ENCODE peak calls at places on chromosome 5, in ten cellular contexts. One of them, this sample, is unnamed. For H3K36me3, the result is how much of the 10 kb centered on the place peaks cover.

GRCh38 chr5:164204338-164204946 is 699.0 kb downstream of the MAT2B start:
- DNase-seq in fibroblast of lung: peak
- DNase-seq in MM.1S: no peak
- DNase-seq in IMR-90: peak
- DNase-seq in GM23338: no peak
- DNase-seq in OCI-LY7: no peak
- DNase-seq in PC-3: peak
- DNase-seq in endothelial cell of umbilical vein: peak
- DNase-seq in HepG2: no peak
- DNase-seq in mammary epithelial cell: peak
- DNase-seq in this sample: no peak

GRCh38 chr5:14806452-14806851 is 65.1 kb downstream of the ANKH start:
- DNase-seq in fibroblast of lung: peak
- DNase-seq in MM.1S: no peak
- DNase-seq in IMR-90: peak
- DNase-seq in GM23338: no peak
- DNase-seq in OCI-LY7: no peak
- DNase-seq in PC-3: no peak
- DNase-seq in endothelial cell of umbilical vein: no peak
- DNase-seq in HepG2: no peak
- DNase-seq in mammary epithelial cell: no peak
- DNase-seq in this sample: no peak

GRCh38 chr5:123438244-123438643 is 15.0 kb upstream of the CEP120 start:
- DNase-seq in fibroblast of lung: no peak
- DNase-seq in MM.1S: no peak
- DNase-seq in IMR-90: no peak
- DNase-seq in GM23338: no peak
- DNase-seq in OCI-LY7: no peak
- DNase-seq in PC-3: no peak
- DNase-seq in endothelial cell of umbilical vein: no peak
- DNase-seq in HepG2: no peak
- DNase-seq in mammary epithelial cell: no peak
- DNase-seq in this sample: no peak

GRCh38 chr5:146390469-146390868 is 51.8 kb downstream of the POU4F3 start:
- DNase-seq in fibroblast of lung: no peak
- DNase-seq in MM.1S: no peak
- DNase-seq in IMR-90: no peak
- DNase-seq in GM23338: peak
- DNase-seq in OCI-LY7: no peak
- DNase-seq in PC-3: peak
- DNase-seq in endothelial cell of umbilical vein: no peak
- DNase-seq in HepG2: peak
- DNase-seq in mammary epithelial cell: no peak
- DNase-seq in this sample: no peak

GRCh38 chr5:3230254-3230653 is 365.4 kb upstream of the IRX1 start:
- DNase-seq in fibroblast of lung: no peak
- DNase-seq in MM.1S: no peak
- DNase-seq in IMR-90: no peak
- DNase-seq in GM23338: no peak
- DNase-seq in OCI-LY7: no peak
- DNase-seq in PC-3: no peak
- DNase-seq in endothelial cell of umbilical vein: no peak
- DNase-seq in HepG2: no peak
- DNase-seq in mammary epithelial cell: no peak
- DNase-seq in this sample: no peak

GRCh38 chr5:43772601-43773031 is 169.6 kb downstream of the NNT start:
- DNase-seq in fibroblast of lung: peak
- DNase-seq in MM.1S: no peak
- DNase-seq in IMR-90: peak
- DNase-seq in GM23338: no peak
- DNase-seq in OCI-LY7: no peak
- DNase-seq in PC-3: peak
- DNase-seq in endothelial cell of umbilical vein: peak
- DNase-seq in HepG2: no peak
- DNase-seq in mammary epithelial cell: peak
- DNase-seq in this sample: no peak

GRCh38 chr5:27241564-27242257 is 203.3 kb upstream of the CDH9 start:
- DNase-seq in fibroblast of lung: peak
- DNase-seq in MM.1S: peak
- DNase-seq in IMR-90: peak
- DNase-seq in GM23338: no peak
- DNase-seq in OCI-LY7: no peak
- DNase-seq in PC-3: peak
- DNase-seq in endothelial cell of umbilical vein: no peak
- DNase-seq in HepG2: no peak
- DNase-seq in mammary epithelial cell: peak
- DNase-seq in this sample: peak

GRCh38 chr5:68415177-68416085 is 199.9 kb downstream of the PIK3R1 start:
- DNase-seq in fibroblast of lung: no peak
- DNase-seq in MM.1S: no peak
- DNase-seq in IMR-90: no peak
- DNase-seq in GM23338: no peak
- DNase-seq in OCI-LY7: peak
- DNase-seq in PC-3: no peak
- DNase-seq in endothelial cell of umbilical vein: peak
- DNase-seq in HepG2: no peak
- DNase-seq in mammary epithelial cell: no peak
- DNase-seq in this sample: no peak

GRCh38 chr5:89324990-89325389 is 442.0 kb upstream of the MEF2C start:
- DNase-seq in fibroblast of lung: no peak
- DNase-seq in MM.1S: no peak
- DNase-seq in IMR-90: no peak
- DNase-seq in GM23338: no peak
- DNase-seq in OCI-LY7: no peak
- DNase-seq in PC-3: no peak
- DNase-seq in endothelial cell of umbilical vein: peak
- DNase-seq in HepG2: no peak
- DNase-seq in mammary epithelial cell: no peak
- DNase-seq in this sample: no peak

GRCh38 chr5:89330087-89330486 is 447.1 kb upstream of the MEF2C start:
- DNase-seq in fibroblast of lung: no peak
- DNase-seq in MM.1S: no peak
- DNase-seq in IMR-90: no peak
- DNase-seq in GM23338: no peak
- DNase-seq in OCI-LY7: no peak
- DNase-seq in PC-3: peak
- DNase-seq in endothelial cell of umbilical vein: no peak
- DNase-seq in HepG2: no peak
- DNase-seq in mammary epithelial cell: no peak
- DNase-seq in this sample: no peak

GRCh38 chr5:89327621-89328020 is 444.6 kb upstream of the MEF2C start:
- DNase-seq in fibroblast of lung: no peak
- DNase-seq in MM.1S: no peak
- DNase-seq in IMR-90: no peak
- DNase-seq in GM23338: no peak
- DNase-seq in OCI-LY7: no peak
- DNase-seq in PC-3: no peak
- DNase-seq in endothelial cell of umbilical vein: peak
- DNase-seq in HepG2: no peak
- DNase-seq in mammary epithelial cell: no peak
- DNase-seq in this sample: no peak
- H2AFZ ChIP-seq in fibroblast of lung: no peak
- H2AFZ ChIP-seq in MM.1S: no peak
- H2AFZ ChIP-seq in IMR-90: no peak
- H2AFZ ChIP-seq in GM23338: no peak
- H2AFZ ChIP-seq in OCI-LY7: no peak
- H2AFZ ChIP-seq in PC-3: no peak
- H2AFZ ChIP-seq in endothelial cell of umbilical vein: peak
- H2AFZ ChIP-seq in HepG2: no peak
- H2AFZ ChIP-seq in mammary epithelial cell: no peak
- H2AFZ ChIP-seq in this sample: no peak

DNA sequence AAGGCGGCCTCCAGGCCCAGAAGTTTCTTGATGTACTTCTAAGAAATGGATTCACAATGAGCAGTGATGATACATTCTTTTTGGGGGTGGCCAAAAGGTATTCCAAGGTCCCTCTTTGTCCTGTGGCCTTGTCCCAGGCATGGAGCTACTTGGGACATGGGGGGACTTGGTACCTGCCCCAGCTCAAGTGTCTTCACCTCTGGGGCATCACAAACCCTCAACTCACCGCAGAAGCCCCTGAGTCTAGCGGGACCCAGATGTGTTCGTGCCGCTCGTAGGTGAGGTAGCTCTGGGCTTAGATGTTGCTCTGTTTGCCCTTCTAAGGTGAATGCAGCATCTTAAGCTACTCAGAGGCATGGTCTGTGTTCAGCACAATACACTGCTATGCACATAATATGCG is 338.0 kb upstream of the IRX4 start:
- DNase-seq in fibroblast of lung: no peak
- DNase-seq in MM.1S: no peak
- DNase-seq in IMR-90: no peak
- DNase-seq in GM23338: no peak
- DNase-seq in OCI-LY7: no peak
- DNase-seq in PC-3: no peak
- DNase-seq in endothelial cell of umbilical vein: no peak
- DNase-seq in HepG2: no peak
- DNase-seq in mammary epithelial cell: no peak
- DNase-seq in this sample: no peak
- H3K4me2 ChIP-seq in fibroblast of lung: no peak
- H3K4me2 ChIP-seq in MM.1S: no peak
- H3K4me2 ChIP-seq in IMR-90: no peak
- H3K4me2 ChIP-seq in GM23338: no peak
- H3K4me2 ChIP-seq in OCI-LY7: no peak
- H3K4me2 ChIP-seq in PC-3: no peak
- H3K4me2 ChIP-seq in endothelial cell of umbilical vein: no peak
- H3K4me2 ChIP-seq in HepG2: no peak
- H3K4me2 ChIP-seq in mammary epithelial cell: no peak
- H3K4me2 ChIP-seq in this sample: no peak

GRCh38 chr5:134577796-134578577 is 52.5 kb downstream of the JADE2 start:
- DNase-seq in fibroblast of lung: peak
- DNase-seq in MM.1S: peak
- DNase-seq in IMR-90: peak
- DNase-seq in GM23338: peak
- DNase-seq in OCI-LY7: peak
- DNase-seq in PC-3: peak
- DNase-seq in endothelial cell of umbilical vein: peak
- DNase-seq in HepG2: peak
- DNase-seq in mammary epithelial cell: peak
- DNase-seq in this sample: peak

GRCh38 chr5:134578578-134579283 is 53.3 kb downstream of the JADE2 start:
- DNase-seq in fibroblast of lung: no peak
- DNase-seq in MM.1S: no peak
- DNase-seq in IMR-90: no peak
- DNase-seq in GM23338: no peak
- DNase-seq in OCI-LY7: no peak
- DNase-seq in PC-3: no peak
- DNase-seq in endothelial cell of umbilical vein: no peak
- DNase-seq in HepG2: no peak
- DNase-seq in mammary epithelial cell: no peak
- DNase-seq in this sample: no peak

GRCh38 chr5:134575316-134575715 is 49.8 kb downstream of the JADE2 start:
- DNase-seq in fibroblast of lung: no peak
- DNase-seq in MM.1S: no peak
- DNase-seq in IMR-90: no peak
- DNase-seq in GM23338: no peak
- DNase-seq in OCI-LY7: no peak
- DNase-seq in PC-3: no peak
- DNase-seq in endothelial cell of umbilical vein: no peak
- DNase-seq in HepG2: no peak
- DNase-seq in mammary epithelial cell: no peak
- DNase-seq in this sample: no peak

GRCh38 chr5:134576386-134577021 is 51.0 kb downstream of the JADE2 start:
- DNase-seq in fibroblast of lung: no peak
- DNase-seq in MM.1S: no peak
- DNase-seq in IMR-90: no peak
- DNase-seq in GM23338: no peak
- DNase-seq in OCI-LY7: no peak
- DNase-seq in PC-3: no peak
- DNase-seq in endothelial cell of umbilical vein: no peak
- DNase-seq in HepG2: no peak
- DNase-seq in mammary epithelial cell: no peak
- DNase-seq in this sample: no peak

DNA sequence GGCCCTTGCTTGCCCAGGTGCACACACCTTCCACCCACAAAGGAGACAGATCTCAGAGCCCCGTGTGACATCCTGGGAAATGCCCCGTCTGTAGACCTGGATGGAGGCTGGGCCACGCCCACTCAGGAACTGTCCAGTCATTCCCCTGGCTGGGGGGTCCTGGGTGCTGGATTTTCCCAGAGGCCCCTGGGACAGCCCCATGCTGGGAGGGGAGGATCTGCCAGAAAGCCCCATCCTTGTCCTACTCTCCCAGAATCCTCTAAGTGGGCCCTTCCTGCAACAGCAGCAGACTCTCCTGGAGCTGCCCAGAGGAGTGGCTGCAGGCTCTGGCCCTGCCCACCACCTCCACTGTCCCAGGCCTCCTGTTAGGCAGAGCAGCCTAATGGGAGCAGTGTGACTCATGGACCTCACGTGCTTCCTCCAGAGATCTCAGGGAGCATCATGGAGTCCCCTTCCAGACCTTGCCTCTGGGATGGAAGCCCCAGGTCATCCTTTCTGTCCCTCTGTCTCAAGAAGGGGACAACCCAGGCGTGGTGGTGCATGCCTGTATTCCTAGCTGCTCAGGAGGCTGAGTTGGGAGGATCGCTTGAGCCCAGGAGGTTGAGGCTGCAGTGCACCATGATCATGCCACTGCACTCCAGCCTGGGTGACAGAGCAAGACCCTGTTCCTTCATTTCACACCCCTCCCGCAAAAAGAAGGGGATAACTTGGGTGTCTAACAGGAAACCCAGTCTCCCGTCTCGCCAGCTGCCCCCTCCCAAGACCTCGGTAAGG is 51.7 kb downstream of the JADE2 start:
- DNase-seq in fibroblast of lung: peak
- DNase-seq in MM.1S: no peak
- DNase-seq in IMR-90: peak
- DNase-seq in GM23338: no peak
- DNase-seq in OCI-LY7: no peak
- DNase-seq in PC-3: peak
- DNase-seq in endothelial cell of umbilical vein: peak
- DNase-seq in HepG2: no peak
- DNase-seq in mammary epithelial cell: peak
- DNase-seq in this sample: peak
- H3K36me3 ChIP-seq in fibroblast of lung: under half
- H3K36me3 ChIP-seq in MM.1S: under half
- H3K36me3 ChIP-seq in IMR-90: half or more
- H3K36me3 ChIP-seq in GM23338: under half
- H3K36me3 ChIP-seq in OCI-LY7: half or more
- H3K36me3 ChIP-seq in PC-3: under half
- H3K36me3 ChIP-seq in endothelial cell of umbilical vein: under half
- H3K36me3 ChIP-seq in HepG2: under half
- H3K36me3 ChIP-seq in mammary epithelial cell: under half
- H3K36me3 ChIP-seq in this sample: under half

GRCh38 chr5:127830157-127830556 is 127.0 kb downstream of the CCDC192 start:
- DNase-seq in fibroblast of lung: peak
- DNase-seq in MM.1S: no peak
- DNase-seq in IMR-90: peak
- DNase-seq in GM23338: no peak
- DNase-seq in OCI-LY7: no peak
- DNase-seq in PC-3: no peak
- DNase-seq in endothelial cell of umbilical vein: no peak
- DNase-seq in HepG2: no peak
- DNase-seq in mammary epithelial cell: no peak
- DNase-seq in this sample: no peak

GRCh38 chr5:127827451-127827850 is 124.3 kb downstream of the CCDC192 start:
- DNase-seq in fibroblast of lung: no peak
- DNase-seq in MM.1S: no peak
- DNase-seq in IMR-90: no peak
- DNase-seq in GM23338: no peak
- DNase-seq in OCI-LY7: no peak
- DNase-seq in PC-3: no peak
- DNase-seq in endothelial cell of umbilical vein: no peak
- DNase-seq in HepG2: no peak
- DNase-seq in mammary epithelial cell: no peak
- DNase-seq in this sample: no peak

GRCh38 chr5:127824126-127824525 is 120.9 kb downstream of the CCDC192 start:
- DNase-seq in fibroblast of lung: no peak
- DNase-seq in MM.1S: no peak
- DNase-seq in IMR-90: no peak
- DNase-seq in GM23338: no peak
- DNase-seq in OCI-LY7: no peak
- DNase-seq in PC-3: no peak
- DNase-seq in endothelial cell of umbilical vein: no peak
- DNase-seq in HepG2: no peak
- DNase-seq in mammary epithelial cell: no peak
- DNase-seq in this sample: no peak

GRCh38 chr5:127820910-127821553 is 117.8 kb downstream of the CCDC192 start:
- DNase-seq in fibroblast of lung: peak
- DNase-seq in MM.1S: no peak
- DNase-seq in IMR-90: peak
- DNase-seq in GM23338: no peak
- DNase-seq in OCI-LY7: no peak
- DNase-seq in PC-3: peak
- DNase-seq in endothelial cell of umbilical vein: peak
- DNase-seq in HepG2: peak
- DNase-seq in mammary epithelial cell: peak
- DNase-seq in this sample: peak

DNA sequence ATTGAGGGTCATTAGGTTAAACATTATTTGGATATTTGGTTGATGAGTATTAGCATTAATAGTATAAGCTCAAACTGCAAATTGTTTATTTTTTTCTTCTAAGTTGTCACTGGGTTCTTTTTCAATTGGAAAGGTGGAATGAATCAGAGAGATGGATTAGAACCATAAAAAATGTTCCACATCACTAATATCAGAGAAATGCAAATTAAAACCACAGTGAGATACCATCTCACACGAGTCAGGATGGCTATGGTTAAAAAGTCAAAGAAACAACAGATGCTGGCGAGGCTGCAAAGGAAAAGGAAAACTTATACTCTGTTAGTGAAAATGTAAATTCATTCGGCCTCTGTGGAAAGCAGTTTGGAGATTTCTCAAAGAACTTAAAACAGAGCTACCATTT is 122.8 kb downstream of the CCDC192 start:
- DNase-seq in fibroblast of lung: peak
- DNase-seq in MM.1S: no peak
- DNase-seq in IMR-90: peak
- DNase-seq in GM23338: no peak
- DNase-seq in OCI-LY7: no peak
- DNase-seq in PC-3: no peak
- DNase-seq in endothelial cell of umbilical vein: no peak
- DNase-seq in HepG2: no peak
- DNase-seq in mammary epithelial cell: no peak
- DNase-seq in this sample: no peak
- H2AFZ ChIP-seq in fibroblast of lung: no peak
- H2AFZ ChIP-seq in MM.1S: no peak
- H2AFZ ChIP-seq in IMR-90: no peak
- H2AFZ ChIP-seq in GM23338: no peak
- H2AFZ ChIP-seq in OCI-LY7: no peak
- H2AFZ ChIP-seq in PC-3: no peak
- H2AFZ ChIP-seq in endothelial cell of umbilical vein: no peak
- H2AFZ ChIP-seq in HepG2: no peak
- H2AFZ ChIP-seq in mammary epithelial cell: no peak
- H2AFZ ChIP-seq in this sample: no peak